ENCODE peak calls at places on chromosomes 2 and 18, in nine cellular contexts. X is IMR-90; Y is fibroblast of lung; A is stomach; N is lung; F is mammary epithelial cell; P is transverse colon; U is heart left ventricle; R is CD4-positive, alpha-beta T cell. D is an unnamed sample.

GRCh38 chr2:121207494-121207893 is 77.5 kb downstream of the TFCP2L1 start:
- DNase-seq in X (no peak), Y (no peak), A (no peak), N (no peak), F (no peak), P (no peak), U (no peak), R (no peak), D (no peak)

GRCh38 chr2:189370719-189371118 is 70.6 kb upstream of the WDR75 start:
- DNase-seq in X (peak; percentile 34), Y (peak; percentile 81), A (no peak), N (no peak), F (peak; percentile 50), P (no peak), U (no peak), R (no peak), D (peak; percentile 85)

GRCh38 chr2:11242545-11243174 is 87.4 kb downstream of the SLC66A3 start:
- DNase-seq in X (no peak), Y (no peak), A (no peak), N (no peak), F (no peak), P (no peak), U (no peak), R (no peak), D (no peak)

GRCh38 chr2:58959996-58960395 is 718.9 kb upstream of the FANCL start:
- DNase-seq in X (no peak), Y (peak; percentile 2), A (no peak), N (no peak), F (no peak), P (no peak), U (no peak), R (no peak), D (no peak)

GRCh38 chr2:74525717-74526648 is at the start of gene DQX1:
- DNase-seq in X (peak; percentile 41), Y (no peak), A (no peak), N (no peak), F (peak; percentile 89), P (peak; percentile 71), U (no peak), R (no peak), D (no peak)

GRCh38 chr2:125979886-125980285 is 676.1 kb upstream of the GYPC start:
- DNase-seq in X (no peak), Y (no peak), A (no peak), N (no peak), F (no peak), P (no peak), U (no peak), R (no peak), D (no peak)

GRCh38 chr2:72630767-72631166 is 195.1 kb downstream of the EXOC6B start:
- DNase-seq in X (peak; percentile 49), Y (no peak), A (no peak), N (no peak), F (no peak), P (no peak), U (no peak), R (no peak), D (no peak)

GRCh38 chr2:188631037-188631794 is 339.5 kb downstream of the GULP1 start:
- DNase-seq in X (no peak), Y (peak; percentile 32), A (no peak), N (no peak), F (no peak), P (no peak), U (no peak), R (no peak), D (no peak)

GRCh38 chr2:62270728-62271127 is 74.8 kb downstream of the B3GNT2 start:
- DNase-seq in X (peak; percentile 11), Y (peak; percentile 25), A (peak; percentile 81), N (no peak), F (no peak), P (peak; percentile 32), U (peak; percentile 72), R (no peak), D (no peak)

GRCh38 chr2:189613077-189613636 is 32.6 kb upstream of the SLC40A1 start:
- DNase-seq in X (peak; percentile 98), Y (peak; percentile 93), A (no peak), N (peak; percentile 39), F (no peak), P (no peak), U (peak; percentile 38), R (no peak), D (no peak)

GRCh38 chr2:236763821-236764220 is 194.2 kb downstream of the ACKR3 start:
- DNase-seq in X (no peak), Y (no peak), A (no peak), N (no peak), F (no peak), P (no peak), U (no peak), R (no peak), D (no peak)

GRCh38 chr2:65045651-65046050 is 10.6 kb upstream of the CEP68 start:
- DNase-seq in X (peak; percentile 30), Y (peak; percentile 44), A (no peak), N (no peak), F (no peak), P (no peak), U (no peak), R (no peak), D (no peak)

GRCh38 chr2:221322741-221323140 is 249.4 kb downstream of the EPHA4 start:
- DNase-seq in X (no peak), Y (no peak), A (no peak), N (no peak), F (no peak), P (no peak), U (no peak), R (no peak), D (no peak)

GRCh38 chr2:174959787-174960186 is 45.4 kb downstream of the CHN1 start:
- DNase-seq in X (no peak), Y (no peak), A (no peak), N (no peak), F (no peak), P (no peak), U (peak; percentile 38), R (no peak), D (no peak)

GRCh38 chr18:58402951-58403702 is 225.8 kb downstream of the ALPK2 start:
- DNase-seq in X (no peak), Y (no peak), A (no peak), N (no peak), F (no peak), P (no peak), U (no peak), R (no peak), D (peak; percentile 46)

GRCh38 chr2:108288534-108289106 is at the start of gene SULT1C2:
- DNase-seq in X (peak; percentile 12), Y (peak; percentile 39), A (peak; percentile 35), N (no peak), F (no peak), P (no peak), U (no peak), R (no peak), D (no peak)

GRCh38 chr2:25313711-25314513 is 27.8 kb downstream of the DNMT3A start:
- DNase-seq in X (no peak), Y (no peak), A (no peak), N (no peak), F (no peak), P (no peak), U (no peak), R (no peak), D (no peak)
- H3K27ac ChIP-seq in X (no peak overlapping the region), Y (no peak overlapping the region), A (peak overlapping the region; percentile 74), N (peak overlapping the region; percentile 43), F (no peak overlapping the region), P (peak overlapping the region; percentile 57), U (peak overlapping the region; percentile 82), R (peak overlapping the region; percentile 77), D (peak overlapping the region; percentile 28)

DNA sequence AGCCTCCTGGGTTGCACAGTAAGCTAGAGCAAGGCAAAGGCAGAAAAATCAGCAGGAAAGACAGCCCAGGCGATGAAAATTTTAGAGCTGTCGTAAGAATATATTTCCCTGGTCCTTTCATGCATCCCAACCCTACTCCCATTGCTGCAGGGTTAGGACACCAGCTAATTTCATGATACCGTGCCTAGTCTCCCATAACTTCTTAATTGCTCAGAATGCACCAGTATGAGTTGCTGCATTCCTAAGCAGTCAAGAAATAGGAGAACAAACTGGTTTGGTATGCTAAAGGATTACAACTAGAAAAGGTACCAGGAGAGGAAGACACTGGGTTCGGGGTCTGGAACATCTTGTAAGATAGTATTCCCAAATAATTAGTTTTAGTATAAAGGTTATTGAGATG is 269.4 kb upstream of the NRXN1 start:
- DNase-seq in X (peak; percentile 21), Y (peak; percentile 20), A (no peak), N (no peak), F (no peak), P (no peak), U (no peak), R (no peak), D (no peak)
- H3K9me3 ChIP-seq in X (no peaks in the 10 kb centered on the region), Y (no peaks in the 10 kb centered on the region), A (no peaks in the 10 kb centered on the region), N (no peaks in the 10 kb centered on the region), F (no peaks in the 10 kb centered on the region), P (no peaks in the 10 kb centered on the region), U (no peaks in the 10 kb centered on the region), R (peaks cover 9% of the 10 kb centered on the region), D (no peaks in the 10 kb centered on the region)

DNA sequence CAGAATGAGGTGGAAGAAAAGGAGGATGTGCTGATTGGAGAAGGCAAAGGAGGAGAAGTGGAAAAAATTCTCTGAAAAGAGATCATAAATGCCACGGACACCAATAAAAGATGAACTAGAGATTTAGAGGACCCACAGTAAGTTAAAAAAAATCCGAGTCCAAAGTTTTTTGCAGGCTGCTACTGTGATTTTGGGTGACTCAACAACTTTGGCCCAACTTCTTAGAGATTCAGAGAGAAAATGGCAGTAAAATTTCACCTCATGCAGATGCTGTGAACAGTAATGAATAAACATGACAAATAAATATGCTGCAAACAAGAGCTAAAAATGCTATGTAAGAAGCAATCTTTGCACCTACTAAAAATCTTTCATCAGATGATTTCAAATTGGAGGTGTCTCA is 176.9 kb upstream of the SESTD1 start:
- DNase-seq in X (no peak), Y (no peak), A (no peak), N (no peak), F (no peak), P (no peak), U (no peak), R (no peak), D (no peak)
- H3K27ac ChIP-seq in X (no peak overlapping the region), Y (no peak overlapping the region), A (no peak overlapping the region), N (no peak overlapping the region), F (no peak overlapping the region), P (no peak overlapping the region), U (no peak overlapping the region), R (no peak overlapping the region), D (no peak overlapping the region)

GRCh38 chr18:78611869-78612268 is 367.7 kb upstream of the SALL3 start:
- DNase-seq in X (no peak), Y (no peak), A (no peak), N (no peak), F (no peak), P (no peak), U (no peak), R (no peak), D (no peak)

GRCh38 chr18:78610179-78610578 is 369.4 kb upstream of the SALL3 start:
- DNase-seq in X (no peak), Y (no peak), A (no peak), N (no peak), F (no peak), P (no peak), U (no peak), R (no peak), D (no peak)

GRCh38 chr18:78611201-78611800 is 368.3 kb upstream of the SALL3 start:
- DNase-seq in X (no peak), Y (no peak), A (no peak), N (no peak), F (no peak), P (no peak), U (no peak), R (no peak), D (no peak)

GRCh38 chr18:78612318-78612717 is 367.3 kb upstream of the SALL3 start:
- DNase-seq in X (no peak), Y (no peak), A (no peak), N (no peak), F (no peak), P (no peak), U (no peak), R (no peak), D (no peak)

GRCh38 chr18:78610646-78611045 is 369.0 kb upstream of the SALL3 start:
- DNase-seq in X (no peak), Y (no peak), A (no peak), N (no peak), F (no peak), P (no peak), U (no peak), R (no peak), D (no peak)
- H3K9me3 ChIP-seq in X (peaks cover 45% of the 10 kb centered on the region), Y (no peaks in the 10 kb centered on the region), A (no peaks in the 10 kb centered on the region), N (no peaks in the 10 kb centered on the region), F (peaks cover 18% of the 10 kb centered on the region), P (no peaks in the 10 kb centered on the region), U (peaks cover 1% of the 10 kb centered on the region), R (no peaks in the 10 kb centered on the region), D (no peaks in the 10 kb centered on the region)

D was measured in ascending aorta.